ENCODE peak calls at places on chromosome 11, in ten cellular contexts. One of them, this sample, is unnamed.

GRCh38 chr11:11155962-11156815 is 196.9 kb downstream of the CSNK2A3 start:
- DNase-seq in right atrium auricular region: no peak
- DNase-seq in heart right ventricle: peak; percentile 26
- DNase-seq in lung: no peak
- DNase-seq in endothelial cell: peak; percentile 69
- DNase-seq in NB4: peak; percentile 43
- DNase-seq in CD4-positive, alpha-beta T cell: peak; percentile 67
- DNase-seq in renal cortical epithelial cell: no peak
- DNase-seq in NCI-H2227 treated with DMSO at 0.1 percent for 48 hours: no peak
- DNase-seq in BJ: no peak
- DNase-seq in this sample: peak; percentile 57

GRCh38 chr11:10592331-10592730 is 23.9 kb upstream of the LYVE1 start:
- DNase-seq in right atrium auricular region: no peak
- DNase-seq in heart right ventricle: no peak
- DNase-seq in lung: no peak
- DNase-seq in endothelial cell: no peak
- DNase-seq in NB4: peak; percentile 68
- DNase-seq in CD4-positive, alpha-beta T cell: no peak
- DNase-seq in renal cortical epithelial cell: peak; percentile 92
- DNase-seq in NCI-H2227 treated with DMSO at 0.1 percent for 48 hours: no peak
- DNase-seq in BJ: peak; percentile 80
- DNase-seq in this sample: no peak

GRCh38 chr11:47185305-47186075 is 744 bp downstream of the PACSIN3 start:
- DNase-seq in right atrium auricular region: no peak
- DNase-seq in heart right ventricle: peak; percentile 75
- DNase-seq in lung: peak; percentile 74
- DNase-seq in endothelial cell: peak; percentile 30
- DNase-seq in NB4: peak; percentile 55
- DNase-seq in CD4-positive, alpha-beta T cell: no peak
- DNase-seq in renal cortical epithelial cell: no peak
- DNase-seq in NCI-H2227 treated with DMSO at 0.1 percent for 48 hours: no peak
- DNase-seq in BJ: no peak
- DNase-seq in this sample: no peak

GRCh38 chr11:121452609-121453150 is at the start of gene SORL1-AS1:
- DNase-seq in right atrium auricular region: no peak
- DNase-seq in heart right ventricle: no peak
- DNase-seq in lung: no peak
- DNase-seq in endothelial cell: no peak
- DNase-seq in NB4: peak; percentile 50
- DNase-seq in CD4-positive, alpha-beta T cell: peak; percentile 52
- DNase-seq in renal cortical epithelial cell: peak; percentile 16
- DNase-seq in NCI-H2227 treated with DMSO at 0.1 percent for 48 hours: peak; percentile 36
- DNase-seq in BJ: no peak
- DNase-seq in this sample: no peak

GRCh38 chr11:7654094-7654742 is 19.1 kb downstream of the CYB5R2 start:
- DNase-seq in right atrium auricular region: no peak
- DNase-seq in heart right ventricle: no peak
- DNase-seq in lung: no peak
- DNase-seq in endothelial cell: no peak
- DNase-seq in NB4: no peak
- DNase-seq in CD4-positive, alpha-beta T cell: no peak
- DNase-seq in renal cortical epithelial cell: no peak
- DNase-seq in NCI-H2227 treated with DMSO at 0.1 percent for 48 hours: no peak
- DNase-seq in BJ: no peak
- DNase-seq in this sample: no peak

GRCh38 chr11:87596176-87596575 is 558.4 kb downstream of the TMEM135 start:
- DNase-seq in right atrium auricular region: no peak
- DNase-seq in heart right ventricle: no peak
- DNase-seq in lung: no peak
- DNase-seq in endothelial cell: no peak
- DNase-seq in NB4: no peak
- DNase-seq in CD4-positive, alpha-beta T cell: no peak
- DNase-seq in renal cortical epithelial cell: no peak
- DNase-seq in NCI-H2227 treated with DMSO at 0.1 percent for 48 hours: no peak
- DNase-seq in BJ: no peak
- DNase-seq in this sample: no peak

GRCh38 chr11:69353696-69354544 is 60.0 kb downstream of the MYEOV start:
- DNase-seq in right atrium auricular region: peak; percentile 18
- DNase-seq in heart right ventricle: no peak
- DNase-seq in lung: peak; percentile 24
- DNase-seq in endothelial cell: no peak
- DNase-seq in NB4: no peak
- DNase-seq in CD4-positive, alpha-beta T cell: no peak
- DNase-seq in renal cortical epithelial cell: no peak
- DNase-seq in NCI-H2227 treated with DMSO at 0.1 percent for 48 hours: no peak
- DNase-seq in BJ: no peak
- DNase-seq in this sample: no peak

GRCh38 chr11:112241486-112241885 is 15.3 kb downstream of the PTS start:
- DNase-seq in right atrium auricular region: no peak
- DNase-seq in heart right ventricle: no peak
- DNase-seq in lung: no peak
- DNase-seq in endothelial cell: no peak
- DNase-seq in NB4: no peak
- DNase-seq in CD4-positive, alpha-beta T cell: no peak
- DNase-seq in renal cortical epithelial cell: no peak
- DNase-seq in NCI-H2227 treated with DMSO at 0.1 percent for 48 hours: no peak
- DNase-seq in BJ: peak; percentile 84
- DNase-seq in this sample: no peak

GRCh38 chr11:71165771-71166170 is 86.6 kb downstream of the SHANK2 start:
- DNase-seq in right atrium auricular region: no peak
- DNase-seq in heart right ventricle: no peak
- DNase-seq in lung: no peak
- DNase-seq in endothelial cell: no peak
- DNase-seq in NB4: no peak
- DNase-seq in CD4-positive, alpha-beta T cell: no peak
- DNase-seq in renal cortical epithelial cell: no peak
- DNase-seq in NCI-H2227 treated with DMSO at 0.1 percent for 48 hours: no peak
- DNase-seq in BJ: no peak
- DNase-seq in this sample: no peak

GRCh38 chr11:47257518-47258316 is at the start of gene NR1H3:
- DNase-seq in right atrium auricular region: peak; percentile 84
- DNase-seq in heart right ventricle: peak; percentile 87
- DNase-seq in lung: peak; percentile 84
- DNase-seq in endothelial cell: peak; percentile 84
- DNase-seq in NB4: peak; percentile 93
- DNase-seq in CD4-positive, alpha-beta T cell: no peak
- DNase-seq in renal cortical epithelial cell: peak; percentile 57
- DNase-seq in NCI-H2227 treated with DMSO at 0.1 percent for 48 hours: peak; percentile 41
- DNase-seq in BJ: no peak
- DNase-seq in this sample: peak; percentile 47

GRCh38 chr11:121240650-121241299 is 51.8 kb upstream of the SC5D start:
- DNase-seq in right atrium auricular region: no peak
- DNase-seq in heart right ventricle: no peak
- DNase-seq in lung: no peak
- DNase-seq in endothelial cell: no peak
- DNase-seq in NB4: no peak
- DNase-seq in CD4-positive, alpha-beta T cell: no peak
- DNase-seq in renal cortical epithelial cell: no peak
- DNase-seq in NCI-H2227 treated with DMSO at 0.1 percent for 48 hours: no peak
- DNase-seq in BJ: no peak
- DNase-seq in this sample: no peak

GRCh38 chr11:57800444-57801184 is 39.0 kb downstream of the CTNND1 start:
- DNase-seq in right atrium auricular region: no peak
- DNase-seq in heart right ventricle: no peak
- DNase-seq in lung: no peak
- DNase-seq in endothelial cell: peak; percentile 43
- DNase-seq in NB4: peak; percentile 75
- DNase-seq in CD4-positive, alpha-beta T cell: no peak
- DNase-seq in renal cortical epithelial cell: peak; percentile 81
- DNase-seq in NCI-H2227 treated with DMSO at 0.1 percent for 48 hours: peak; percentile 87
- DNase-seq in BJ: peak; percentile 39
- DNase-seq in this sample: peak; percentile 71

GRCh38 chr11:1231396-1232327 is 8.8 kb downstream of the MUC5B start:
- DNase-seq in right atrium auricular region: no peak
- DNase-seq in heart right ventricle: peak; percentile 7
- DNase-seq in lung: no peak
- DNase-seq in endothelial cell: peak; percentile 3
- DNase-seq in NB4: no peak
- DNase-seq in CD4-positive, alpha-beta T cell: no peak
- DNase-seq in renal cortical epithelial cell: no peak
- DNase-seq in NCI-H2227 treated with DMSO at 0.1 percent for 48 hours: no peak
- DNase-seq in BJ: no peak
- DNase-seq in this sample: no peak

GRCh38 chr11:117073539-117073938 is 24.7 kb downstream of the SIK3 start:
- DNase-seq in right atrium auricular region: no peak
- DNase-seq in heart right ventricle: no peak
- DNase-seq in lung: no peak
- DNase-seq in endothelial cell: no peak
- DNase-seq in NB4: no peak
- DNase-seq in CD4-positive, alpha-beta T cell: no peak
- DNase-seq in renal cortical epithelial cell: no peak
- DNase-seq in NCI-H2227 treated with DMSO at 0.1 percent for 48 hours: no peak
- DNase-seq in BJ: no peak
- DNase-seq in this sample: peak; percentile 41

GRCh38 chr11:37449146-37449545 is 851.1 kb upstream of the RAG2 start:
- DNase-seq in right atrium auricular region: no peak
- DNase-seq in heart right ventricle: no peak
- DNase-seq in lung: no peak
- DNase-seq in endothelial cell: no peak
- DNase-seq in NB4: peak; percentile 58
- DNase-seq in CD4-positive, alpha-beta T cell: no peak
- DNase-seq in renal cortical epithelial cell: peak; percentile 63
- DNase-seq in NCI-H2227 treated with DMSO at 0.1 percent for 48 hours: peak; percentile 61
- DNase-seq in BJ: peak; percentile 5
- DNase-seq in this sample: no peak

GRCh38 chr11:78727816-78728215 is 153.2 kb upstream of the NARS2 start:
- DNase-seq in right atrium auricular region: no peak
- DNase-seq in heart right ventricle: no peak
- DNase-seq in lung: no peak
- DNase-seq in endothelial cell: no peak
- DNase-seq in NB4: peak; percentile 55
- DNase-seq in CD4-positive, alpha-beta T cell: no peak
- DNase-seq in renal cortical epithelial cell: no peak
- DNase-seq in NCI-H2227 treated with DMSO at 0.1 percent for 48 hours: no peak
- DNase-seq in BJ: no peak
- DNase-seq in this sample: no peak

GRCh38 chr11:79276900-79277299 is 163.9 kb downstream of the TENM4 start:
- DNase-seq in right atrium auricular region: no peak
- DNase-seq in heart right ventricle: no peak
- DNase-seq in lung: no peak
- DNase-seq in endothelial cell: no peak
- DNase-seq in NB4: no peak
- DNase-seq in CD4-positive, alpha-beta T cell: no peak
- DNase-seq in renal cortical epithelial cell: no peak
- DNase-seq in NCI-H2227 treated with DMSO at 0.1 percent for 48 hours: no peak
- DNase-seq in BJ: no peak
- DNase-seq in this sample: no peak

GRCh38 chr11:11491589-11491988 is 130.2 kb downstream of the GALNT18 start:
- DNase-seq in right atrium auricular region: no peak
- DNase-seq in heart right ventricle: no peak
- DNase-seq in lung: no peak
- DNase-seq in endothelial cell: no peak
- DNase-seq in NB4: no peak
- DNase-seq in CD4-positive, alpha-beta T cell: no peak
- DNase-seq in renal cortical epithelial cell: no peak
- DNase-seq in NCI-H2227 treated with DMSO at 0.1 percent for 48 hours: no peak
- DNase-seq in BJ: no peak
- DNase-seq in this sample: no peak

GRCh38 chr11:26936109-26936508 is 57.8 kb upstream of the FIBIN start:
- DNase-seq in right atrium auricular region: no peak
- DNase-seq in heart right ventricle: no peak
- DNase-seq in lung: no peak
- DNase-seq in endothelial cell: no peak
- DNase-seq in NB4: no peak
- DNase-seq in CD4-positive, alpha-beta T cell: no peak
- DNase-seq in renal cortical epithelial cell: no peak
- DNase-seq in NCI-H2227 treated with DMSO at 0.1 percent for 48 hours: no peak
- DNase-seq in BJ: no peak
- DNase-seq in this sample: no peak

GRCh38 chr11:109734602-109735001 is 312.6 kb downstream of the C11orf87 start:
- DNase-seq in right atrium auricular region: no peak
- DNase-seq in heart right ventricle: no peak
- DNase-seq in lung: no peak
- DNase-seq in endothelial cell: no peak
- DNase-seq in NB4: no peak
- DNase-seq in CD4-positive, alpha-beta T cell: no peak
- DNase-seq in renal cortical epithelial cell: no peak
- DNase-seq in NCI-H2227 treated with DMSO at 0.1 percent for 48 hours: no peak
- DNase-seq in BJ: no peak
- DNase-seq in this sample: no peak

GRCh38 chr11:73582636-73583035 is 15.3 kb downstream of the FAM168A start:
- DNase-seq in right atrium auricular region: no peak
- DNase-seq in heart right ventricle: no peak
- DNase-seq in lung: no peak
- DNase-seq in endothelial cell: no peak
- DNase-seq in NB4: no peak
- DNase-seq in CD4-positive, alpha-beta T cell: no peak
- DNase-seq in renal cortical epithelial cell: no peak
- DNase-seq in NCI-H2227 treated with DMSO at 0.1 percent for 48 hours: no peak
- DNase-seq in BJ: no peak
- DNase-seq in this sample: no peak

This sample was measured in GM10248.